ENCODE peak calls at places on chromosomes 13 and 19, in seven cellular contexts. V, Y, J, R, F, I and B are unnamed samples.

GRCh38 chr19:12995596-12996541 is 594 bp downstream of the NFIX start:
- DNase-seq in J (no peak), I (peak; percentile 80), F (no peak), Y (peak; percentile 61), R (no peak), V (no peak), B (no peak)

GRCh38 chr19:48724796-48725753 is 5.5 kb upstream of the MAMSTR start:
- DNase-seq in F (peak; percentile 92), J (peak; percentile 52), R (peak; percentile 88), I (no peak), Y (peak; percentile 93), V (peak; percentile 59), B (peak; percentile 51)

GRCh38 chr13:113672002-113672651 is 5.1 kb downstream of the GRK1 start:
- DNase-seq in I (no peak), Y (no peak), J (peak; percentile 4), R (no peak), V (no peak), F (no peak), B (no peak)

GRCh38 chr13:113064534-113065405 is 40.8 kb upstream of the F7 start:
- DNase-seq in F (no peak), J (no peak), V (peak; percentile 7), I (peak; percentile 52), Y (no peak), R (peak; percentile 35), B (peak; percentile 95)

GRCh38 chr13:29593605-29594297 is 1.7 kb downstream of the SLC7A1 start:
- DNase-seq in R (no peak), F (no peak), V (no peak), Y (no peak), I (no peak), J (no peak), B (no peak)

GRCh38 chr19:5953680-5954213 is 24.2 kb downstream of the RANBP3 start:
- DNase-seq in I (peak; percentile 32), F (no peak), J (no peak), R (peak; percentile 32), Y (no peak), V (no peak), B (no peak)

GRCh38 chr13:73397486-73398020 is 338.7 kb downstream of the KLF5 start:
- DNase-seq in J (no peak), I (no peak), V (no peak), Y (no peak), F (no peak), R (no peak), B (no peak)

GRCh38 chr13:33208290-33208990 is 77.1 kb downstream of the STARD13 start:
- DNase-seq in V (no peak), R (no peak), I (no peak), Y (no peak), J (no peak), F (no peak), B (no peak)

GRCh38 chr13:51240888-51241475 is 18.8 kb downstream of the FAM124A start:
- DNase-seq in R (no peak), I (no peak), Y (no peak), F (no peak), V (no peak), J (no peak), B (no peak)

GRCh38 chr19:7224205-7224833 is 69.9 kb downstream of the INSR start:
- DNase-seq in F (no peak), J (no peak), R (no peak), V (no peak), Y (peak; percentile 49), I (no peak), B (no peak)

GRCh38 chr19:13089139-13089856 is 13.4 kb downstream of the LYL1 start:
- DNase-seq in R (no peak), F (peak; percentile 89), I (no peak), J (no peak), V (peak; percentile 67), Y (no peak), B (no peak)

GRCh38 chr13:21164631-21165030 is 11.7 kb downstream of the SKA3 start:
- DNase-seq in R (no peak), Y (no peak), V (no peak), J (no peak), I (no peak), F (no peak), B (no peak)

GRCh38 chr13:24185591-24186232 is 25.2 kb downstream of the SPATA13 start:
- DNase-seq in V (no peak), J (no peak), I (no peak), F (no peak), Y (no peak), R (no peak), B (no peak)

GRCh38 chr19:30733826-30734550 is 361.8 kb downstream of the ZNF536 start:
- DNase-seq in R (no peak), I (no peak), F (peak; percentile 22), Y (no peak), J (no peak), V (no peak), B (no peak)

GRCh38 chr13:19185865-19186645 is 4.4 kb upstream of the TUBA3C start:
- DNase-seq in Y (no peak), V (no peak), F (no peak), J (no peak), I (no peak), R (no peak), B (no peak)

GRCh38 chr19:19379527-19379926 is 25.9 kb upstream of the GATAD2A start:
- DNase-seq in Y (no peak), I (no peak), J (no peak), V (no peak), F (no peak), R (no peak), B (no peak)

GRCh38 chr13:31399690-31400089 is 199.9 kb downstream of the B3GLCT start:
- DNase-seq in I (no peak), F (no peak), Y (no peak), V (no peak), R (no peak), J (no peak), B (no peak)

GRCh38 chr19:28291874-28292273 is 921.1 kb downstream of the UQCRFS1 start:
- DNase-seq in F (no peak), Y (no peak), V (no peak), J (no peak), R (no peak), I (no peak), B (no peak)

GRCh38 chr13:43786766-43787517 is at the start of gene ENOX1:
- DNase-seq in R (peak; percentile 48), V (peak; percentile 13), J (peak; percentile 77), I (peak; percentile 92), Y (peak; percentile 67), F (peak; percentile 77), B (peak; percentile 32)
- TF ChIP-seq CTCF in R (no peak), V (peak; percentile 11), J (peak; percentile 47), I (no peak), Y (no peak), F (peak; percentile 24), B (no peak)

DNA sequence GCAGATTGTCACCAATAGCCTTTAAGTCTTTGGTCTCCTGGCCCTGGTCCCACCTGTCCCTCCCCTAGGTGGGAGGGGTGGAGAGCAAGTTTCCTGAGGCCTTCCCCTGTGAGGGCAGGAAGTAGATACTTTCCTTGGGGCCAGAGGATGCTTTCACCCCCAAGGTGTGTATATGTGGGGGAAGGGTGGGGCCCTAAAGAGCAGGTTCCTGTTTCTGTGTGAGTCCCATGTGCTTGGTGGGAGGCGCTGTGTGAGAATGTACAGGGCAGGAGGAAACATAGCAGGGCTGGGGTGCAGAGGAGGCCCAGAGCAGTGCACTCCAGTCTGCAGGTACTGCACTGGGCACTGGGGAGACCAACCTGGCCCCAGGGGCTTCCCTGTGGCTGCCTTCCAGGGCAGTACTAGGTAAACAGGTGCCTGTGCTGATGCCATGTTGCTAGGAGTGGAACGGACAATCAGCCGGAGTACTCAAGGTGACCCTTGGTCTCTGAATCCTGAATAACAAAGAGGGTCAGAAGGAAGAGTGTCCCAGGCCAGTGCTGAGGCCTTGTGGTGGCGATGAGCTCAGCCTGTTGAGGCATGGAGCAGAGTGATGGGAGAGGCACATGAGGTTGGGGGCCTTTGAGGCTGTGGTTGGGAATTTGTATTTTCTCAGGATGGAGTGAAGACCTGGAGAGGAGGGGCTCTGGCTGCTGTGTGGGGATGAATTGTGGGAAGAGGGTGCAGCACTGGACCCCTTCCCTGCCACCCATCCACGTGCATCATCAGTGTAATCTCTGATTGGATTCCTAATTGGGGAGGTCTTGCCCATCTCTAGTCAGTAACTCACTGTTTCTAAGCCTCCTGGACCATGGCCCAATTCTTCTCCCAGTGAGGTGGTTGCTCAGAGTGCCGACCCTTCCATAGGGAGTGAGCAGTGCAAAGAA is 5.1 kb downstream of the EGLN2 start:
- DNase-seq in Y (peak; percentile 76), I (peak; percentile 81), R (no peak), V (no peak), F (peak; percentile 56), J (peak; percentile 64), B (peak; percentile 45)
- TF ChIP-seq CTCF in Y (no peak), I (no peak), R (no peak), V (no peak), F (no peak), J (no peak), B (no peak)

GRCh38 chr19:29413435-29413834 is 112.4 kb upstream of the VSTM2B start:
- DNase-seq in J (no peak), V (no peak), R (no peak), F (no peak), Y (no peak), I (no peak), B (no peak)
- TF ChIP-seq CTCF in J (no peak), V (no peak), R (no peak), F (no peak), Y (no peak), I (no peak), B (no peak)

GRCh38 chr13:52849727-52850395 is 1.4 kb upstream of the PCDH8 start:
- DNase-seq in Y (no peak), F (peak; percentile 54), V (no peak), J (no peak), I (no peak), R (no peak), B (no peak)

GRCh38 chr13:52848455-52849190 is at the start of gene PCDH8:
- DNase-seq in F (peak; percentile 96), V (no peak), J (no peak), R (no peak), Y (no peak), I (no peak), B (no peak)

GRCh38 chr13:52851153-52851962 is 2.9 kb upstream of the PCDH8 start:
- DNase-seq in R (no peak), F (peak; percentile 89), Y (peak; percentile 29), V (no peak), J (peak; percentile 26), I (peak; percentile 74), B (no peak)

GRCh38 chr13:52852444-52852843 is 4.0 kb upstream of the PCDH8 start:
- DNase-seq in R (no peak), V (no peak), F (no peak), I (no peak), Y (no peak), J (no peak), B (no peak)

DNA sequence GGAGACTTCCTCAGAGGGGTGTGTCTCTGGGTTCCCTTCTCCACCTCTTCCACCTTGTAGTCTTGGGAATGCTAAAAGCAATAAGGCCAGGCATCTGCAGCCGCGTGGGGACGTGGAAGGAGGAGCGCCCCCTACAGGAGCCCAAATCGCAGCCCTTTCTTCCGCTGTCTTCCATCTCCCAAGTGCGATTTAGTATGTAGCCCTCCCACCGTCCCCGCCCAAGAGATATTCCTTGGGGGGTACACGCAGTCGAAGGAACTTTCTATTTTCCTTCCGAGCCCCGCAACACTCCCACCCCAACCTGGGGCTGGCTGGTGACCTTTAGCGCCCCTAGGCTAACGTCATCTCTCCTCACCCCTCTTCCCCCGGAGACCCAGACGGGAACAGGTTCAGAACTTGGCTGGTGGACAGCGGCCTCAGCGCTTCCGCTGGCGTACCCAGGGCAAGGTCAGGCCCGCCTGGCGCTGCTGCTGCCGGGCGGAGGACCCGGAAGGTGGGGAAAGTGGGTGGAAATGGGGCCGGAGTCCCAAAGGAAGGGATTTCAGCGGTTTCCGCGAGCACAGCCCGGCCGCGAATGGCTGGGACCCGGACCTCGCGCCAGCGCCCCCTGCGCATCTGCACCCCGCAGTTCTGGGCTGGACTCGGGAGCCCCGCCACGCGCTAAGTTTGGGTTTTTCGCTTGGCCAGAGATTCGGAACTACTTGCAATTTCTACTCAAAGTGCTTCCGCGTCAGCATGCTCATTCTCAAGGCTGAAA is 2.1 kb upstream of the PCDH8 start:
- DNase-seq in Y (peak; percentile 70), V (peak; percentile 38), I (peak; percentile 89), F (peak; percentile 96), J (peak; percentile 72), R (no peak), B (no peak)
- TF ChIP-seq CTCF in Y (no peak), V (no peak), I (no peak), F (peak; percentile 84), J (no peak), R (peak; percentile 12), B (no peak)